ENCODE peak calls at places on chromosomes 12 and 14, in five cellular contexts. W, K, I, E and X are unnamed samples.

GRCh38 chr14:65866906-65867305 is 454.4 kb downstream of the FUT8 start:
- DNase-seq in E (no peak), K (no peak), W (no peak), I (no peak), X (no peak)

GRCh38 chr14:71551291-71551955 is 380.8 kb upstream of the RGS6 start:
- DNase-seq in W (no peak), I (no peak), E (no peak), K (no peak), X (no peak)

GRCh38 chr12:33245459-33245858 is 194.2 kb downstream of the SYT10 start:
- DNase-seq in E (no peak), W (no peak), I (no peak), K (no peak), X (no peak)

GRCh38 chr14:102088012-102088792 is 1.4 kb upstream of the HSP90AA1 start:
- DNase-seq in I (no peak), E (peak), K (peak), W (no peak), X (peak)

GRCh38 chr14:99081880-99082279 is 190.1 kb downstream of the BCL11B start:
- DNase-seq in W (no peak), I (peak), E (peak), K (no peak), X (no peak)

GRCh38 chr12:32545413-32545970 is 133.6 kb upstream of the DNM1L start:
- DNase-seq in E (no peak), K (no peak), W (no peak), I (no peak), X (no peak)

GRCh38 chr12:6952121-6952859 is 1.1 kb downstream of the PTPN6 start:
- DNase-seq in K (no peak), W (no peak), E (no peak), I (peak), X (no peak)

GRCh38 chr14:85596562-85596961 is 66.6 kb downstream of the FLRT2 start:
- DNase-seq in W (no peak), I (no peak), E (no peak), K (no peak), X (no peak)

GRCh38 chr14:94056579-94057308 is 24.3 kb downstream of the DDX24 start:
- DNase-seq in K (no peak), E (peak), W (no peak), I (peak), X (no peak)

GRCh38 chr12:58811346-58811745 is 109.0 kb downstream of the LRIG3 start:
- DNase-seq in E (no peak), K (no peak), W (no peak), I (no peak), X (no peak)

GRCh38 chr14:60204843-60205774 is 39.9 kb upstream of the DHRS7 start:
- DNase-seq in W (no peak), E (no peak), I (no peak), K (no peak), X (no peak)
- TF ChIP-seq POLR2A in W (no peak), E (no peak), I (no peak), K (no peak), X (no peak)

DNA sequence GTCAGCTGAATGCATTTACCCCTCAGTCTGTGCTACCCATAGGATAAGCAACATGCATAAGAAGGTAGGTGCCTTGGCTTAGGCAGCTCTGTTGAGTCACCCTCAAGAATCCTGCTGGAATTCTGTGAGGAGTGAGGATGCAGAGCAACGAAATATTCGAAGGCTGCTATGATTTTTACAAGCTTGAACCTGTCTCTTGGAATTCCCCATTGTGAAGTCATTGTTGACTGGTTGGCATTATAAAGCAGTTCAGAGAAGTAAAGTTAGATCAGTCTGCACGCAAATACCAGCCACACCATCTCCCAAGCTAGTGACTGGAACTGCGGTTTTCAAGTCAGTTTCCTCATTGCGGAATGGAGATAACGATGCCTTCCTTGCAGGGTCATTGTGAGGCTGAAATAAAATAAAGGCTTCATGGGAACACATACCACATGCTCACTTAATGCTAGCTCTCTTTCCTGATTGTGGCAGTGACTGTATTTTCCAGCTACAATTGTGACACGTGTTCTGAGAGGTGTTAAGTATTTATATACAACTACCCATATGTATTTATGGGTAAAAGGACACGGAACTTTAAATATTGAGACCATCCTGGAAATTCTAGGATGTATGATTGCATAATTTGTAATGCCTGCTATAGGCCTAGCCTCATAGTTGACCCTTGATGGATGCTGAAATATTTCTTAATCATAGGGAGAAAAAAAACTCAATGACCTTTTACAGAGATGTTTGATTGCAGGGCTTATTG is 96.7 kb downstream of the ETV6 start:
- DNase-seq in K (no peak), W (no peak), I (no peak), E (no peak), X (no peak)
- TF ChIP-seq POLR2A in K (no peak), W (no peak), I (no peak), E (no peak), X (no peak)

GRCh38 chr12:90842477-90842876 is 112.5 kb downstream of the CCER1 start:
- DNase-seq in I (no peak), K (no peak), W (no peak), E (no peak), X (no peak)
- TF ChIP-seq POLR2A in I (no peak), K (no peak), W (no peak), E (no peak), X (no peak)

GRCh38 chr14:49641697-49642129 is 6.7 kb upstream of the DNAAF2 start:
- DNase-seq in E (no peak), W (no peak), I (no peak), K (peak), X (no peak)
- TF ChIP-seq POLR2A in E (no peak), W (no peak), I (no peak), K (no peak), X (no peak)